ENCODE peak calls at places on chromosomes 1 and 21, in six cellular contexts. U, B, S, F, X and K are unnamed samples.

GRCh38 chr1:206471415-206471801 is 1.1 kb downstream of the IKBKE start:
- DNase-seq in B (peak), F (no peak), S (no peak), U (no peak), X (no peak), K (no peak)

GRCh38 chr1:109632671-109633346 is 13.2 kb downstream of the AMPD2 start:
- DNase-seq in U (no peak), S (no peak), X (peak), B (no peak), F (no peak), K (no peak)

GRCh38 chr1:52857443-52857842 is 14.9 kb downstream of the ZYG11A start:
- DNase-seq in X (no peak), U (no peak), S (no peak), B (no peak), F (no peak), K (no peak)

GRCh38 chr1:30707412-30708360 is 15.7 kb downstream of the MATN1 start:
- DNase-seq in U (peak), S (peak), X (peak), B (peak), F (peak), K (peak)

GRCh38 chr21:29540289-29540688 is 241.6 kb downstream of the BACH1 start:
- DNase-seq in U (no peak), S (no peak), B (no peak), F (no peak), X (no peak), K (no peak)

GRCh38 chr21:35244514-35244913 is 195.4 kb upstream of the RUNX1 start:
- DNase-seq in B (no peak), S (no peak), U (no peak), X (no peak), F (no peak), K (no peak)

GRCh38 chr1:54273092-54273836 is 73.3 kb downstream of the MRPL37 start:
- DNase-seq in B (no peak), F (peak), U (peak), X (peak), S (peak), K (peak)

GRCh38 chr1:59393211-59394180 is 96.6 kb downstream of the FGGY start:
- DNase-seq in X (no peak), S (no peak), B (no peak), U (peak), F (peak), K (peak)

GRCh38 chr1:91851130-91852010 is 34.6 kb downstream of the TGFBR3 start:
- DNase-seq in U (peak), S (peak), X (peak), F (peak), B (no peak), K (peak)

GRCh38 chr1:176118985-176119384 is 88.1 kb downstream of the COP1 start:
- DNase-seq in S (no peak), U (no peak), X (no peak), F (no peak), B (no peak), K (no peak)

GRCh38 chr1:65193129-65193528 is 45.1 kb downstream of the AK4 start:
- DNase-seq in S (no peak), X (no peak), U (no peak), B (no peak), F (no peak), K (no peak)